ENCODE peak calls at places on chromosomes 6 and 20, in four cellular contexts. I is transverse colon, N is left ventricle myocardium inferior, J is caudate nucleus. F is an unnamed sample.

GRCh38 chr6:113433506-113433991 is 423.6 kb upstream of the MARCKS start:
- DNase-seq in J (no peak), I (peak), N (peak), F (no peak)

GRCh38 chr6:140833396-140833795 is 1299.3 kb upstream of the GJE1 start:
- DNase-seq in I (no peak), J (no peak), N (no peak), F (no peak)

GRCh38 chr6:35553309-35553708 is 40.6 kb upstream of the TULP1 start:
- DNase-seq in N (no peak), I (no peak), J (no peak), F (no peak)

GRCh38 chr6:119636060-119636459 is 286.5 kb upstream of the MAN1A1 start:
- DNase-seq in J (no peak), I (no peak), N (no peak), F (no peak)

GRCh38 chr20:60255426-60255825 is 297.2 kb downstream of the CDH26 start:
- DNase-seq in J (no peak), I (no peak), N (no peak), F (no peak)

GRCh38 chr20:57147185-57147584 is 119.3 kb downstream of the BMP7 start:
- DNase-seq in J (no peak), I (no peak), N (no peak), F (no peak)

GRCh38 chr6:143180205-143180604 is 119.5 kb downstream of the AIG1 start:
- DNase-seq in N (no peak), J (no peak), I (no peak), F (no peak)

GRCh38 chr20:54431545-54431944 is 43.8 kb upstream of the DOK5 start:
- DNase-seq in I (no peak), J (no peak), N (no peak), F (no peak)

GRCh38 chr20:49519212-49519712 is 36.8 kb upstream of the KCNB1 start:
- DNase-seq in N (no peak), I (no peak), J (no peak), F (no peak)

GRCh38 chr6:27864906-27865883 is 47.0 kb downstream of the OR2B2 start:
- DNase-seq in N (peak), I (peak), J (peak), F (peak)

GRCh38 chr6:6915813-6916547 is 191.8 kb upstream of the RREB1 start:
- DNase-seq in N (peak), J (no peak), I (peak), F (no peak)

GRCh38 chr6:166470029-166470862 is 87.5 kb upstream of the MPC1 start:
- DNase-seq in I (no peak), N (no peak), J (no peak), F (no peak)

GRCh38 chr6:145964948-145965366 is 799 bp upstream of the SHPRH start:
- DNase-seq in I (no peak), N (no peak), J (no peak), F (no peak)

GRCh38 chr6:118641042-118641441 is 10.3 kb downstream of the CEP85L start:
- DNase-seq in I (no peak), N (no peak), J (no peak), F (no peak)

GRCh38 chr6:7974553-7974931 is 64.0 kb upstream of the TXNDC5 start:
- DNase-seq in N (no peak), I (no peak), J (no peak), F (no peak)
- H3K27ac ChIP-seq in N (peak), I (peak), J (peak), F (no peak)

GRCh38 chr20:2238601-2239000 is 57.2 kb upstream of the TGM3 start:
- DNase-seq in J (no peak), N (no peak), I (no peak), F (no peak)

GRCh38 chr20:2236266-2236665 is 59.5 kb upstream of the TGM3 start:
- DNase-seq in J (no peak), I (no peak), N (no peak), F (no peak)

GRCh38 chr20:2237059-2237458 is 58.7 kb upstream of the TGM3 start:
- DNase-seq in N (no peak), J (peak), I (peak), F (no peak)

GRCh38 chr20:2230671-2231488 is 64.9 kb upstream of the TGM3 start:
- DNase-seq in J (no peak), N (no peak), I (peak), F (no peak)

DNA sequence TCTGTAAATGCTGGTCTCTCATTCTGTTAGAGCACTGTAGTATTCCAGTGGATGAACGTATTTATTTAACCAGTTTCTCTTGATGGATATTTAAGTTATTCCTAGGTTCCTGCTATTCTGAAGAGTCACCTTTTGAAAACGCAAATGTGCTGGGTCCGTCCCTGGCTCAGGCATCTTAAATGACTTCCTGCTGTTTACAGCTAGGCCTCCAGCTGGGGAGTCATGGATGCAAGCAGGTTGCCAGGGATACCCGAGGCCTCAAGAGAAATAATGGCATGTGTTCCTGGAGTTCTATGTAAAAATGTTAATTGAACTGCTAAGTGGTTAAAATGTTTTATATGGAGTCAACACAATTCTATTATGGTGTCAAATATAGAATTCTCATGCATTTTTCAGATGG is 61.0 kb upstream of the TGM3 start:
- DNase-seq in I (no peak), J (no peak), N (no peak), F (no peak)
- H3K27ac ChIP-seq in I (no peak), J (no peak), N (no peak), F (no peak)

GRCh38 chr20:43387737-43388136 is 70.0 kb upstream of the SRSF6 start:
- DNase-seq in J (no peak), I (no peak), N (no peak), F (no peak)
- H3K27ac ChIP-seq in J (no peak), I (no peak), N (peak), F (no peak)

GRCh38 chr20:8148501-8148900 is 16.4 kb downstream of the PLCB1 start:
- DNase-seq in J (no peak), N (no peak), I (no peak), F (no peak)

GRCh38 chr20:8152847-8153246 is 20.8 kb downstream of the PLCB1 start:
- DNase-seq in I (no peak), J (no peak), N (no peak), F (no peak)

GRCh38 chr20:8151371-8151770 is 19.3 kb downstream of the PLCB1 start:
- DNase-seq in I (no peak), N (no peak), J (no peak), F (no peak)

GRCh38 chr20:8152183-8152582 is 20.1 kb downstream of the PLCB1 start:
- DNase-seq in I (no peak), J (no peak), N (no peak), F (no peak)

DNA sequence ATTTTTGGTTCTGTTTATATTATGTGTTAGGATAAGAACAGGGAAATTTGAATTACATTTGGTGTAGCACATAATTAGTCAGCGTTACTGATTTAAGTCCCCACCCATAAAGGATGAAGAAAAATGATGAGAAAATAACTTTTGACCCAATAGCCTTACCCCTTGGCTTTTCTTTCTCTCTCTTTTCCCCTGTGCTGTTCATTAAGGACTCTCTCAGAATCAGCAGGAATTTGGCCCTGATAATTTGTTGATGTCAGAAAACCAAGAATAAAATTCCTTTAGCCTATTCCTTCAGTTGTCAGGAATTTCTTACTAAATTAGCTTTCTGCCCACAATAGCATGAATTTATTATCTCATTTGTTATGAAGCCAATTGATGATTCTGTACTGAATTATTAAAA is 18.5 kb downstream of the PLCB1 start:
- DNase-seq in N (no peak), I (no peak), J (no peak), F (no peak)
- H3K27ac ChIP-seq in N (peak), I (peak), J (no peak), F (no peak)

GRCh38 chr20:5171790-5172164 is 45.0 kb downstream of the CDS2 start:
- DNase-seq in J (no peak), N (no peak), I (no peak), F (no peak)
- H3K27ac ChIP-seq in J (peak), N (peak), I (no peak), F (no peak)

GRCh38 chr20:53227523-53227922 is 255.4 kb downstream of the TSHZ2 start:
- DNase-seq in J (no peak), I (no peak), N (no peak), F (no peak)
- H3K27ac ChIP-seq in J (no peak), I (no peak), N (no peak), F (no peak)

F was measured in CD8-positive, alpha-beta T cell.